ENCODE peak calls at places on chromosome 12, in four cellular contexts. J, A, F and V are unnamed samples. For H3K9me3, the result is how much of the 10 kb centered on the place peaks cover.

GRCh38 chr12:75613981-75614380 is 102.6 kb upstream of the KRR1 start:
- DNase-seq in J (no peak), A (no peak), F (no peak), V (no peak)

GRCh38 chr12:53004582-53004981 is 1.7 kb upstream of the EIF4B start:
- DNase-seq in J (no peak), A (no peak), F (no peak), V (no peak)

GRCh38 chr12:72511493-72511892 is 239.3 kb downstream of the TRHDE start:
- DNase-seq in J (no peak), A (no peak), F (no peak), V (no peak)

GRCh38 chr12:77724367-77724957 is 106.2 kb upstream of the NAV3 start:
- DNase-seq in J (no peak), A (no peak), F (no peak), V (no peak)

GRCh38 chr12:61808856-61809255 is 451.3 kb upstream of the USP15 start:
- DNase-seq in J (no peak), A (no peak), F (no peak), V (no peak)

GRCh38 chr12:2439332-2440100 is 355.3 kb upstream of the FKBP4 start:
- DNase-seq in J (no peak), A (no peak), F (peak), V (no peak)

GRCh38 chr12:80233926-80234325 is 134.6 kb downstream of the OTOGL start:
- DNase-seq in J (no peak), A (no peak), F (no peak), V (no peak)

GRCh38 chr12:57629897-57630471 is 3.0 kb downstream of the B4GALNT1 start:
- DNase-seq in J (no peak), A (no peak), F (no peak), V (no peak)

GRCh38 chr12:120361506-120362208 is 7.3 kb downstream of the MSI1 start:
- DNase-seq in J (peak), A (peak), F (peak), V (peak)

GRCh38 chr12:94148841-94149780 is 734 bp downstream of the PLXNC1 start:
- DNase-seq in J (peak), A (no peak), F (peak), V (peak)

GRCh38 chr12:113247123-113248045 is 26.1 kb downstream of the TPCN1 start:
- DNase-seq in J (no peak), A (no peak), F (peak), V (no peak)

GRCh38 chr12:48882325-48882687 is 16.6 kb upstream of the RND1 start:
- DNase-seq in J (no peak), A (no peak), F (no peak), V (peak)

GRCh38 chr12:41624571-41624970 is 436.5 kb downstream of the PDZRN4 start:
- DNase-seq in J (no peak), A (no peak), F (no peak), V (no peak)

GRCh38 chr12:76860301-76860700 is 18.5 kb downstream of the CSRP2 start:
- DNase-seq in J (no peak), A (no peak), F (no peak), V (no peak)

GRCh38 chr12:20154060-20154459 is 214.3 kb upstream of the PDE3A start:
- DNase-seq in J (no peak), A (no peak), F (no peak), V (no peak)

DNA sequence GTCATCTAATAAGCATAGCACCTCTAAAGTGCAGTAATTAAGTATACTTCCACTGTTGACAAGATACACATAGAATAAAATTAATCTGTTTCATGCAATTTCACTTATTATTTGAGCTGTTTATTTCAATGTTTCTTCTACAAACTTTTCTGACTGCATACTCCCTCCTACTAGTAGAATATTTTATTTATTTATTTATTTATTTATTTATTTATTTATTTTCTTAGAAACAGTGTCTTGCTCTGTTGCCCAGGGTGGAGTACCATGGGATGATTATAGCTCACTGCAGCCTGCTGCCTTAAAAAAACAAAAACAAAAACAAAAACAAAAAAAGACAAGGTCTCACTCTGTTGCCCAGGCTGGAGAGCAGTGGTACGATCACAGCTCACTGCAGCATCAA is 68.4 kb upstream of the KITLG start:
- DNase-seq in J (no peak), A (no peak), F (no peak), V (no peak)
- TF ChIP-seq CTCF in J (no peak), A (no peak), F (no peak), V (no peak)

GRCh38 chr12:110224379-110225304 is 56.4 kb upstream of the ATP2A2 start:
- DNase-seq in J (no peak), A (peak), F (no peak), V (peak)

GRCh38 chr12:110223777-110224378 is 57.2 kb upstream of the ATP2A2 start:
- DNase-seq in J (no peak), A (no peak), F (no peak), V (no peak)

GRCh38 chr12:110222027-110222426 is 59.0 kb upstream of the ATP2A2 start:
- DNase-seq in J (no peak), A (no peak), F (no peak), V (no peak)

GRCh38 chr12:110217996-110218674 is 62.9 kb upstream of the ATP2A2 start:
- DNase-seq in J (no peak), A (no peak), F (no peak), V (no peak)

DNA sequence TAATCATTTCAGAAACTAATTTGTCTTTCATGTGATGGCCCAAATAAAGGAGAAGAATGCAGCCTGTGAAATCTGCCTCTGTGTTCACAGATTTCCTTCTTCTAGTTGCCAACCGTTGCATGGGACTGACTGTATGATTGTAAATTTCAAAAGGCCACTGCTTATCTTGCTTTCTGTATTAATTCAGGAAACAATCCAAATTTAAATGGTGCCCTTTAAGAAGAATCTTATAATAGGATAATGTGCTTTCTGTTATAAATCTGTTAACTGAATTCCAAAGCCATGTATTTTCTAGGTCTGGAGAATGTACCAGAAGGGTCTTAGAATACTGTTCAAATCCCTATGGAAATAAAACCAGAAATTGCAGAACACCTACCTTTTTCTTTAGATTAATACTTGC is 58.6 kb upstream of the ATP2A2 start:
- DNase-seq in J (no peak), A (no peak), F (no peak), V (no peak)
- H3K4me3 ChIP-seq in J (no peak), A (no peak), F (no peak), V (no peak)

GRCh38 chr12:132276066-132276719 is 53.2 kb downstream of the GALNT9 start:
- DNase-seq in J (peak), A (no peak), F (no peak), V (no peak)
- H3K9me3 ChIP-seq in J (under half), A (under half), F (under half), V (under half)

DNA sequence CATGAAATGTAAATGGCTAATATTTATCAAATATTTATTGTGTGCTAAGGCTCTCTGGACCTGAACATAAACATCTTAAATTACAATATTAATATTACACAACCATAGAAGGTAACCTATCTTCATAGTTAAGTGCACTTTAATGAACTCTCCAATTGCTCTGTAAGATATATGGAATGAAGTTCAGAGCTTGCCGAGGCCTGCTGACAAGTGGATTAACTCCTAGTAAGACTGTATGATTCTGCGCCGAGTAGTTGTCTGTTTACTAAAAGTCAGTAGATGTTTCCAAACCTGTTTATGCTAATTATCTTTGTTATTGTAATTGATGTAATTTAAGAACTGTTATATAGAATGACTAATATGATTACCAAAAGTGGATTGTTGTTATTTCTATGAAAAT is 77.2 kb downstream of the PTPRR start:
- DNase-seq in J (no peak), A (no peak), F (no peak), V (no peak)
- TF ChIP-seq CTCF in J (no peak), A (no peak), F (no peak), V (no peak)

GRCh38 chr12:118980407-118981014 is 830 bp upstream of the SRRM4 start:
- DNase-seq in J (no peak), A (no peak), F (no peak), V (no peak)
- H3K4me3 ChIP-seq in J (no peak), A (no peak), F (no peak), V (no peak)

GRCh38 chr12:4445156-4446020 is at the start of gene FGF6:
- DNase-seq in J (peak), A (no peak), F (no peak), V (no peak)
- H3K9me3 ChIP-seq in J (under half), A (under half), F (under half), V (under half)